ENCODE peak calls at places on chromosomes 11 and 22, in nine cellular contexts. X, P, V, Y, S, F, L, H and Q are unnamed samples.

GRCh38 chr11:31813961-31814868 is 3.1 kb upstream of the PAX6 start:
- DNase-seq in Y (no peak), F (no peak), X (no peak), H (no peak), P (no peak), L (peak), S (peak), V (no peak), Q (no peak)

GRCh38 chr22:21927174-21927823 is 25.3 kb downstream of the PPM1F start:
- DNase-seq in S (no peak), F (no peak), Y (no peak), P (no peak), L (no peak), X (no peak), V (no peak), H (no peak), Q (no peak)

GRCh38 chr11:26987205-26987604 is 6.7 kb upstream of the FIBIN start:
- DNase-seq in X (no peak), L (no peak), H (no peak), S (no peak), V (peak), F (no peak), Y (no peak), P (no peak), Q (no peak)

GRCh38 chr22:44182591-44183588 is 2.2 kb downstream of the PARVG start:
- DNase-seq in H (peak), Y (no peak), P (peak), X (no peak), L (no peak), F (no peak), V (no peak), S (no peak), Q (no peak)

GRCh38 chr11:10550503-10550902 is 9.5 kb upstream of the RNF141 start:
- DNase-seq in P (no peak), S (peak), V (peak), X (peak), L (no peak), H (no peak), Y (no peak), F (peak), Q (peak)

GRCh38 chr11:32434387-32435151 is 770 bp downstream of the WT1 start:
- DNase-seq in H (peak), L (no peak), V (no peak), S (no peak), X (peak), Y (peak), P (no peak), F (no peak), Q (no peak)

GRCh38 chr11:134074346-134074745 is 5.5 kb downstream of the JAM3 start:
- DNase-seq in S (peak), X (peak), Y (no peak), H (peak), L (no peak), F (no peak), P (no peak), V (no peak), Q (no peak)

GRCh38 chr22:19764636-19765476 is 4.3 kb downstream of the TBX1 start:
- DNase-seq in Y (no peak), P (peak), S (no peak), V (peak), H (no peak), F (no peak), L (no peak), X (no peak), Q (no peak)

DNA sequence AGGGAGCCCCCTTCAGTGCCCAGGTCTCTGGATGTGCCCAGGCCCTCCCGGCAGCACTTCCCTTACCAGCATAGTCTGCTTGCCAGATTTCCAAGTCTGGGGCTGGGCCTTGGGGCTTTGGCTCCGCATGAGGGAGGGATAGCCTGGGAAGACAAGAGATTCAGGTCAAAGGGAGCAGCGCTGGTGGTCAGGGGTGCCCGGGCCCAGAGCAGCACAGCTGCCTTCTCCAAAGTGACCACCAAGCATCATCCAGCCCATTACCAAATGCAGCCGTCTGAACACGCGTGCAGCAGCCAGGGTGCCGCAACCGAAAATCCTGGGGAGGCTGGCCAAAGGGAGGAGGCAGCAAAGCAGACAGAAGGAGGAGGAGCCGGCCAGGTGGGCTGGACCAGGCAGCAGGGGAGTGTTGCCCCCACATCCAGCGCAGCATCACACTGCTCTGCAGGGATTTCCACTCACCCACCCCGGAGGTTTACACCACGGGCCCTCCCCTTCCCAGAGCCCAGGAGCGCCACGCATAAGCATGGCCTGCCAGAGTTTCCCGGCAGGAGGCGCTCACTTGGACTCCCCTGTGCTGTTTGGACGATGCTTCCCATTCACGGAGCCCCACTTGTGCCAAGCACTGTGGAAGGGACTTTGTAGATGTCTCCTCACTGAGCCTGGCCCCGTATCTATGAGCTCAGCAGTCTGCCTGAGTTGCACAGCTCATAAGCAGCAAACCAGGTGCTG is 22.5 kb downstream of the TRIM29 start:
- DNase-seq in F (no peak), X (no peak), H (no peak), L (no peak), V (no peak), P (no peak), Y (no peak), S (no peak), Q (no peak)
- TF ChIP-seq CTCF in F (no peak), X (peak), H (no peak), L (no peak), V (no peak), P (no peak), Y (no peak), S (no peak), Q (peak)

GRCh38 chr22:38943181-38943580 is 14.2 kb upstream of the APOBEC3A start:
- DNase-seq in P (no peak), S (no peak), X (no peak), L (no peak), Y (no peak), V (no peak), F (no peak), H (no peak), Q (no peak)

GRCh38 chr22:38938925-38939324 is 18.5 kb upstream of the APOBEC3A start:
- DNase-seq in Y (no peak), S (no peak), L (no peak), H (no peak), V (no peak), X (no peak), F (no peak), P (no peak), Q (no peak)

GRCh38 chr22:38942702-38943101 is 14.7 kb upstream of the APOBEC3A start:
- DNase-seq in F (no peak), V (no peak), H (no peak), Y (no peak), L (no peak), X (no peak), P (no peak), S (no peak), Q (no peak)

GRCh38 chr22:38941488-38941987 is 15.9 kb upstream of the APOBEC3A start:
- DNase-seq in V (no peak), L (no peak), X (no peak), H (peak), Y (no peak), P (no peak), S (peak), F (no peak), Q (no peak)

GRCh38 chr22:38940985-38941384 is 16.4 kb upstream of the APOBEC3A start:
- DNase-seq in X (no peak), Y (no peak), S (peak), P (no peak), V (no peak), H (no peak), F (no peak), L (no peak), Q (no peak)
- H3K4me3 ChIP-seq in X (no peak), Y (no peak), S (no peak), P (no peak), V (no peak), H (no peak), F (no peak), L (no peak), Q (no peak)

DNA sequence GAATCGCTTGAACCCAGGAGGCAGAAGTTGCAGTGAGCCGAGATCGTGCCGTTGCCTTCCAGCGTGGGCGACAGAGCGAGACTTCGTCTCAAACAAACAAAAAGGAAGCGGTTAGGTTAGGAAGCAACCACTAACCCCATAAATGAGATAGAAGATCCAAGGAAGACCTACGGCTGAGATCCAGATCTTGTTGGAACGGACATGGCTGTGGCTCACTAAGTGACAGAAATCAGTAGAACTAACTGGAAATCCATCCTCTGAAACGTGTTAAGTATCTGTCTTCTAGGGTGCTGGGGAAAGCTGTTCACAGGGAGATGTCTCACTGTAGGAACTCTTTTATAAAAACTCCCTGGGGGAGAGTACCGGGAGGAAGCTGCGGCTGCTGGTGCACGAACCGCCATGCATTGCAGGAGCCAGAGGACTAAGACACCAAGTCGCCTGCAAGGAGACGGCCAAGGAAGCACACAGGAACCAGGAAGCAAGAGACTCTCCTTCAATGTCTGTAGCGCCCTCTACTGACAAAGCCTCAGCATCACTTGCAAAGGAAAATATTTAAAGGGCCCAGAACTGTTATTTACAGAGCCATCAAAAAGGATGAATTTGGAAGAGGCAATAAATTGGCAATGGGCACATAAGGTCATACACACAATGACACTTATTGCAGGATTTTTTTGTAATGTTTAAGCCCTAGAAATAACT is 16.9 kb upstream of the SPTY2D1 start:
- DNase-seq in Y (no peak), S (peak), L (no peak), P (peak), F (no peak), H (peak), X (peak), V (peak), Q (peak)
- TF ChIP-seq CTCF in Y (no peak), S (peak), L (no peak), P (no peak), F (peak), H (peak), X (peak), V (peak), Q (peak)

GRCh38 chr22:39530692-39531331 is 1.7 kb downstream of the RPS19BP1 start:
- DNase-seq in Y (no peak), X (peak), L (no peak), F (no peak), H (no peak), P (peak), V (peak), S (no peak), Q (peak)
- H3K4me3 ChIP-seq in Y (no peak), X (no peak), L (peak), F (no peak), H (no peak), P (no peak), V (peak), S (no peak), Q (no peak)

DNA sequence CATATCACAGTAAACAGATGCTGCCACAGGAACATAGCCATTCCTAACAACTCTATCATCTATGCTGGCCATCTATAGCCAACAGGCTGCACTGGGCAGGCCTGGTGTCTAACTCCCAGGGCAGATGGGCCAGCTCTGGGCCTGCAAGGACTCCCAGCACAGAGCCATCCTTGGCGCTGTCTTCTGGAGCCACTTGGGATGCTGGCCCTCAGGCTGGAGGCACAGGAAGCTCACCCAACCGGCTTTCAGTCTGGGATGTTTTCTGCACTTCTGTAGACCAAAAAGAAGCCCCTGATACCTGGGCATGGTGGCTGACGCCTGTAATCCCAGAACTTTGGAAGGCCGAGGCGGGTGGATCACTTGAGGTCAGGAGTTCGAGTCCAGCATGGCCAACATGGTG is 40.8 kb upstream of the WNT11 start:
- DNase-seq in H (no peak), V (no peak), F (no peak), Y (no peak), L (no peak), P (no peak), S (no peak), X (no peak), Q (no peak)
- TF ChIP-seq CTCF in H (no peak), V (no peak), F (no peak), Y (no peak), L (no peak), P (no peak), S (no peak), X (no peak), Q (no peak)